ENCODE peak calls at places on chromosomes 2 and 18, in nine cellular contexts. Y is GM04503; B is NCI-H345; W is CD8-positive, alpha-beta T cell; M is AG08395; D is cardiac fibroblast; A is tibial artery; R is prostate gland; C is NCI-H510A treated with DMSO at 0.1 percent for 48 hours. I is an unnamed sample.

GRCh38 chr18:67599277-67599676 is 82.8 kb upstream of the DSEL start:
- DNase-seq in Y (no peak), B (no peak), W (no peak), M (peak), D (peak), A (no peak), R (no peak), C (no peak), I (no peak)

GRCh38 chr2:18046558-18046957 is 168.1 kb downstream of the KCNS3 start:
- DNase-seq in Y (peak), B (no peak), W (no peak), M (peak), D (peak), A (no peak), R (no peak), C (no peak), I (no peak)

GRCh38 chr2:55598056-55598795 is 19.2 kb downstream of the PPP4R3B start:
- DNase-seq in Y (no peak), B (no peak), W (no peak), M (no peak), D (no peak), A (no peak), R (no peak), C (no peak), I (no peak)

GRCh38 chr18:75341897-75342296 is 85.6 kb downstream of the SMIM21 start:
- DNase-seq in Y (no peak), B (no peak), W (no peak), M (no peak), D (no peak), A (no peak), R (no peak), C (no peak), I (no peak)

GRCh38 chr2:219176818-219177593 is at the start of gene CNPPD1:
- DNase-seq in Y (peak), B (peak), W (peak), M (peak), D (peak), A (peak), R (peak), C (peak), I (peak)

GRCh38 chr18:43078485-43079092 is 36.9 kb downstream of the RIT2 start:
- DNase-seq in Y (no peak), B (no peak), W (no peak), M (no peak), D (no peak), A (no peak), R (no peak), C (no peak), I (no peak)

GRCh38 chr2:1514391-1515072 is 101.3 kb downstream of the TPO start:
- DNase-seq in Y (no peak), B (no peak), W (no peak), M (no peak), D (no peak), A (no peak), R (no peak), C (no peak), I (no peak)

GRCh38 chr2:88628569-88628939 is 1.3 kb upstream of the EIF2AK3 start:
- DNase-seq in Y (no peak), B (no peak), W (no peak), M (no peak), D (no peak), A (no peak), R (no peak), C (no peak), I (no peak)

GRCh38 chr18:47683774-47684173 is 246.7 kb downstream of the SMAD2 start:
- DNase-seq in Y (no peak), B (no peak), W (no peak), M (no peak), D (no peak), A (no peak), R (no peak), C (no peak), I (no peak)

GRCh38 chr18:13288509-13289138 is 70.1 kb downstream of the LDLRAD4 start:
- DNase-seq in Y (no peak), B (no peak), W (no peak), M (no peak), D (no peak), A (no peak), R (no peak), C (no peak), I (no peak)

GRCh38 chr18:3654442-3655253 is 204.7 kb downstream of the TGIF1 start:
- DNase-seq in Y (no peak), B (no peak), W (no peak), M (no peak), D (no peak), A (no peak), R (no peak), C (no peak), I (no peak)

GRCh38 chr2:44822174-44822573 is 119.3 kb upstream of the SIX3 start:
- DNase-seq in Y (no peak), B (no peak), W (no peak), M (no peak), D (no peak), A (no peak), R (no peak), C (no peak), I (no peak)

GRCh38 chr2:3911891-3912455 is 208.6 kb downstream of the DCDC2C start:
- DNase-seq in Y (no peak), B (no peak), W (no peak), M (no peak), D (no peak), A (no peak), R (no peak), C (no peak), I (no peak)

GRCh38 chr2:231297108-231297908 is 98.2 kb upstream of the B3GNT7 start:
- DNase-seq in Y (no peak), B (no peak), W (no peak), M (peak), D (peak), A (peak), R (peak), C (peak), I (no peak)

GRCh38 chr2:5748941-5749731 is 57.0 kb downstream of the SOX11 start:
- DNase-seq in Y (no peak), B (no peak), W (no peak), M (no peak), D (no peak), A (no peak), R (peak), C (no peak), I (no peak)

GRCh38 chr18:23106575-23106974 is 28.7 kb upstream of the CABLES1 start:
- DNase-seq in Y (peak), B (no peak), W (no peak), M (peak), D (peak), A (no peak), R (peak), C (no peak), I (peak)

GRCh38 chr18:28176933-28177827 is at the start of gene CDH2:
- DNase-seq in Y (no peak), B (peak), W (no peak), M (peak), D (peak), A (no peak), R (no peak), C (peak), I (no peak)

GRCh38 chr18:49795612-49796552 is 17.5 kb downstream of the ACAA2 start:
- DNase-seq in Y (no peak), B (no peak), W (no peak), M (no peak), D (no peak), A (no peak), R (no peak), C (no peak), I (no peak)

GRCh38 chr2:126657636-126658315 is 1.8 kb downstream of the GYPC start:
- DNase-seq in Y (peak), B (no peak), W (peak), M (peak), D (peak), A (peak), R (peak), C (peak), I (peak)

GRCh38 chr18:49626842-49627360 is 65.0 kb downstream of the LIPG start:
- DNase-seq in Y (no peak), B (no peak), W (no peak), M (no peak), D (no peak), A (no peak), R (no peak), C (no peak), I (no peak)

I was measured in BJ.